ENCODE peak calls at places on chromosomes 12 and 14, in ten cellular contexts. R is suprapubic skin, U is K562, X is endothelial cell of umbilical vein, E is GM23338, T is HCT116, C is stomach, K is breast epithelium, B is spleen, O is SK-N-SH. H is an unnamed sample.

GRCh38 chr12:118357327-118358007 is 15.2 kb downstream of the TAOK3 start:
- DNase-seq in C (no peak), K (no peak), B (no peak), R (no peak), U (peak), O (peak), X (peak), T (peak), E (no peak), H (no peak)

GRCh38 chr14:24874514-24875202 is 175.3 kb downstream of the STXBP6 start:
- DNase-seq in X (no peak), R (no peak), E (no peak), O (no peak), C (no peak), K (no peak), T (no peak), B (no peak), U (no peak), H (no peak)

GRCh38 chr12:57909056-57909455 is 32.3 kb upstream of the ATP23 start:
- DNase-seq in X (no peak), K (no peak), C (no peak), T (no peak), R (no peak), B (no peak), O (no peak), U (no peak), E (no peak), H (no peak)

GRCh38 chr12:88142610-88142991 is 494 bp downstream of the TMTC3 start:
- DNase-seq in B (peak), U (no peak), O (no peak), X (no peak), K (peak), C (peak), T (no peak), R (peak), E (peak), H (no peak)

GRCh38 chr14:91005716-91006115 is 54.7 kb downstream of the RPS6KA5 start:
- DNase-seq in O (no peak), X (no peak), B (no peak), E (no peak), R (no peak), T (peak), K (no peak), U (no peak), C (no peak), H (no peak)

GRCh38 chr12:91774471-91774921 is 371.1 kb downstream of the BTG1 start:
- DNase-seq in R (no peak), K (no peak), X (no peak), E (no peak), O (no peak), B (no peak), U (no peak), T (no peak), C (no peak), H (no peak)

GRCh38 chr12:98698603-98699463 is 53.7 kb downstream of the APAF1 start:
- DNase-seq in X (peak), R (no peak), C (peak), B (no peak), T (peak), O (peak), U (peak), E (peak), K (no peak), H (peak)

GRCh38 chr12:89138048-89138852 is 214.1 kb downstream of the DUSP6 start:
- DNase-seq in X (no peak), O (no peak), R (no peak), B (no peak), E (no peak), K (no peak), T (no peak), C (no peak), U (no peak), H (no peak)

GRCh38 chr12:121490401-121491257 is 90.2 kb downstream of the KDM2B start:
- DNase-seq in K (no peak), T (no peak), B (no peak), U (no peak), C (no peak), O (no peak), R (no peak), X (no peak), E (peak), H (no peak)

GRCh38 chr14:62168564-62169155 is 406.4 kb downstream of the SNAPC1 start:
- DNase-seq in C (no peak), U (no peak), B (no peak), E (peak), R (no peak), O (no peak), T (no peak), X (no peak), K (no peak), H (no peak)

GRCh38 chr14:103121161-103121845 is 2.0 kb upstream of the TNFAIP2 start:
- DNase-seq in E (no peak), K (no peak), U (no peak), T (no peak), X (peak), O (no peak), R (no peak), C (no peak), B (peak), H (no peak)

GRCh38 chr14:69002069-69002468 is 23.0 kb upstream of the ACTN1 start:
- DNase-seq in R (no peak), C (peak), X (no peak), O (no peak), T (no peak), U (peak), B (no peak), E (peak), K (no peak), H (no peak)

GRCh38 chr14:91413547-91414474 is 3.8 kb downstream of the CCDC88C start:
- DNase-seq in E (peak), R (no peak), T (no peak), O (no peak), B (peak), X (no peak), C (peak), K (peak), U (no peak), H (no peak)

GRCh38 chr14:100476012-100476822 is 111.0 kb downstream of the BEGAIN start:
- DNase-seq in R (no peak), O (no peak), B (no peak), X (no peak), U (peak), C (peak), K (no peak), E (no peak), T (peak), H (no peak)

GRCh38 chr12:11650279-11650696 is 814 bp downstream of the ETV6 start:
- DNase-seq in O (peak), B (no peak), K (no peak), C (no peak), X (no peak), U (no peak), R (no peak), E (peak), T (no peak), H (no peak)

GRCh38 chr14:103514596-103515421 is 7.8 kb downstream of the CKB start:
- DNase-seq in X (no peak), K (peak), T (no peak), C (no peak), O (no peak), U (no peak), B (peak), R (no peak), E (no peak), H (no peak)

GRCh38 chr12:51522696-51523095 is 68.3 kb upstream of the SCN8A start:
- DNase-seq in K (no peak), O (peak), U (peak), R (no peak), B (no peak), X (no peak), E (no peak), T (no peak), C (no peak), H (no peak)

GRCh38 chr12:23472329-23472971 is 477.0 kb downstream of the SOX5 start:
- DNase-seq in B (no peak), X (no peak), E (peak), T (no peak), K (no peak), O (no peak), U (peak), C (no peak), R (no peak), H (no peak)

GRCh38 chr14:51789631-51790030 is 70.8 kb upstream of the GNG2 start:
- DNase-seq in C (no peak), K (no peak), E (no peak), O (no peak), U (no peak), T (peak), B (no peak), R (no peak), X (no peak), H (no peak)

GRCh38 chr14:69282448-69282847 is 22.5 kb downstream of the GALNT16 start:
- DNase-seq in O (no peak), U (no peak), C (no peak), T (no peak), R (peak), K (no peak), E (no peak), B (no peak), X (no peak), H (no peak)

GRCh38 chr12:80364056-80364455 is 80.0 kb upstream of the PTPRQ start:
- DNase-seq in B (no peak), X (no peak), C (no peak), O (no peak), U (no peak), T (no peak), R (no peak), K (no peak), E (no peak), H (no peak)

GRCh38 chr14:76780875-76781647 is 19.8 kb downstream of the VASH1 start:
- DNase-seq in O (peak), R (no peak), T (no peak), X (no peak), C (no peak), U (no peak), B (peak), K (no peak), E (no peak), H (no peak)

GRCh38 chr14:93987376-93987775 is 9.7 kb upstream of the CCDC197 start:
- DNase-seq in K (no peak), E (peak), O (no peak), B (no peak), T (no peak), R (no peak), X (no peak), U (no peak), C (no peak), H (no peak)

GRCh38 chr14:32203928-32204357 is 874 bp upstream of the RNU6-8 start:
- DNase-seq in T (no peak), O (peak), X (no peak), K (no peak), C (no peak), U (peak), E (peak), B (peak), R (no peak), H (no peak)

GRCh38 chr12:52815676-52816075 is 1.8 kb upstream of the KRT4 start:
- DNase-seq in O (no peak), R (no peak), C (no peak), K (no peak), X (no peak), B (no peak), T (no peak), E (no peak), U (no peak), H (no peak)

GRCh38 chr12:132651444-132652100 is 33.0 kb downstream of the P2RX2 start:
- DNase-seq in E (no peak), T (no peak), O (no peak), K (no peak), R (no peak), U (no peak), X (no peak), B (peak), C (no peak), H (no peak)

GRCh38 chr14:60183724-60184596 is 18.8 kb upstream of the DHRS7 start:
- DNase-seq in U (peak), B (no peak), K (no peak), R (no peak), E (peak), O (no peak), T (peak), X (peak), C (no peak), H (peak)

GRCh38 chr14:100334904-100335303 is 11.8 kb downstream of the SLC25A47 start:
- DNase-seq in R (peak), B (peak), K (no peak), O (no peak), T (no peak), U (no peak), X (no peak), E (no peak), C (no peak), H (no peak)

DNA sequence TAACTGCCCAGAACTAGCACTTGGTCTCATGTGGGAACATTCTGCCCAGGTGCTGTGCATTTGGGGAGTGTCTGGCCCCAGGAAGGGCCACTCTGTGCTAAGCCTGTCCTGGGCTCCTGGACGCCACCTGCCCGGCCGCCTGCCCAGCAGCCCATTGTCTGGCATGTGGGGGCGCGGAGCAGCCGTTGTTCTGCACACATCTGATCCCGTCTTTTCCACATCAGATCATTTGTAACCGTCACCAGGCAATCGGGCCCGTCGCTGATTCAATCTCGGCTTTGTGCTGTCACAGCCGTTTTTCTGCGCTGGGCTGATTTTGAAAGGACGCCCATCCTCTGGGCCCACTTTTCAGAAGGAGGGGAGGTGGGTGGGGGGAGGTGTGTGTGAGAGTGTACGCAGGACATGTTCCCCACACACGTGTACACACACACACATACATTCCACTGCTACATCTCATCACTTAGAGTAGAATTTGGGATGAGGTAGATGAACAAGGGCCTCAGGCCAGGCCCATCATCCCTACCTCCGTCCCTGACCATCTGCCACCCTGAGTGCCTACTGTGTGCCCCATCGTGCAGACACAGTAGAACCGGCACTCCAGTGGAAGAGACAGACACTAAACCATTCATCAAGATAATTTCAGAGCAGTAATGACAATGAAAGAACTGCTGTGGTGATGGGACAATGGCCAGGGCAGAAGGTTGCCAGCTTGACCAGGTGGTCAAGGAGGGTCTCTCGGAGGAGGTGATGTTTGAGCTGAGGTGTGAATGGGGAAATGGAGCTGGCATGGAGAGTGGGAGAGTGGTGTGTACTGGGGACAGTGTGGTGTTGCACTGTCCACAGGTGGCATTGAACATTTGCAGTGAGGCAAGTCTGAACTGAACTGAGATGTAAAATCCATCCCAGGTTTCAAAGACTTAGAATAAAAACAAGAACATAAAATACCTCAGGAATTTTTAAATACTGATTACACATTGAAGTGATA is 19.0 kb downstream of the FAM222A start:
- DNase-seq in T (no peak), O (peak), X (no peak), U (no peak), C (peak), K (peak), E (no peak), R (no peak), B (peak), H (no peak)
- TF ChIP-seq POLR2AphosphoS5 in T (no peak), O (no peak), X (no peak), U (no peak), C (no peak), K (no peak), E (no peak), R (no peak), B (no peak), H (no peak)

DNA sequence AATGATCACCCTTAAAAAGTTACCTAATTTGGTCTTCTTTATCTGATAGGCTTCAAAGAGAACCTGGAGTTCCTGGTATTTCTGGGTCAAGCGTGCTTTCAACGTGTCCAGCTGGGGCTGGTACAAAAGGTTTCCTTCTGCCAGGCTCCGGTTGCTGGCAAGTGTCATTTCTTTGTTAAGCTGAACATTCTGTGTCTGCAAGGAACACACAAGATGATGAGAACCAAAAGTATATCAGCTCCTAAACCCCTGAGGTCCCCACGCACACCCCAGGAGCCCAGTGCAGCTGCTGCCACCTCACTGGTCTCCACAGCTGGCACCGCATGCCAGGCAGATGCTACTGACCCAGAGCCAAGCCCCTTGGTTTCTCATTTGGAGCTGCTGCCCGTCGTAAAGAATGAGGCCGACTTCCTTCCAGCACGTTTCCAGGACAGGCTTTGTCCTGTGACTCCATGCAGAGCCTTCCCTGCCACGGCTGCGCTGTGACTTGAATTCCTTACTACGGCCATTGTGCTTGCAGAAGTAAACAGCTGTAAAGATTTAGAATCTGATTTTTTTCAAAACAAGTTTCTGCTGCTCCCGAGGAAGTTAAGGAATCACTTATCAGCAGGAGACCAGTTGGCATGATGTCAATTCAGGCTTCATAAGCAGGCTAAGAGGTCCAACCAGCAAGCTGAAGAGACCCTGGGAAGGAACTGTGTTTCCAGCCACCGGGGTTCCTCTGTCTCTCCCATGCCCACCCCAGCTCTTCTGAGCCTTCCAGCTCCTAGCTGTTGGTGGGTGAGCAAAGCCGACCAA is 24.9 kb downstream of the VPS37B start:
- DNase-seq in K (peak), X (peak), R (peak), O (peak), T (no peak), C (peak), B (peak), U (no peak), E (no peak), H (peak)
- H3K27ac ChIP-seq in K (peak), X (peak), R (peak), O (peak), T (no peak), C (peak), B (peak), U (no peak), E (no peak), H (peak)

GRCh38 chr14:52950410-52950897 is 396 bp downstream of the FERMT2 start:
- DNase-seq in T (no peak), K (peak), C (peak), R (peak), U (no peak), X (peak), E (peak), B (peak), O (peak), H (no peak)

GRCh38 chr14:52949249-52949648 is 1.6 kb downstream of the FERMT2 start:
- DNase-seq in R (no peak), E (no peak), U (no peak), C (no peak), X (peak), K (no peak), O (peak), T (no peak), B (no peak), H (no peak)

GRCh38 chr14:52949711-52950409 is 990 bp downstream of the FERMT2 start:
- DNase-seq in E (no peak), O (peak), R (no peak), X (peak), B (no peak), C (no peak), U (no peak), T (no peak), K (no peak), H (no peak)

GRCh38 chr14:52951730-52952481 is 1.1 kb upstream of the FERMT2 start:
- DNase-seq in K (peak), B (no peak), X (peak), T (peak), E (peak), U (peak), R (no peak), O (peak), C (peak), H (no peak)

DNA sequence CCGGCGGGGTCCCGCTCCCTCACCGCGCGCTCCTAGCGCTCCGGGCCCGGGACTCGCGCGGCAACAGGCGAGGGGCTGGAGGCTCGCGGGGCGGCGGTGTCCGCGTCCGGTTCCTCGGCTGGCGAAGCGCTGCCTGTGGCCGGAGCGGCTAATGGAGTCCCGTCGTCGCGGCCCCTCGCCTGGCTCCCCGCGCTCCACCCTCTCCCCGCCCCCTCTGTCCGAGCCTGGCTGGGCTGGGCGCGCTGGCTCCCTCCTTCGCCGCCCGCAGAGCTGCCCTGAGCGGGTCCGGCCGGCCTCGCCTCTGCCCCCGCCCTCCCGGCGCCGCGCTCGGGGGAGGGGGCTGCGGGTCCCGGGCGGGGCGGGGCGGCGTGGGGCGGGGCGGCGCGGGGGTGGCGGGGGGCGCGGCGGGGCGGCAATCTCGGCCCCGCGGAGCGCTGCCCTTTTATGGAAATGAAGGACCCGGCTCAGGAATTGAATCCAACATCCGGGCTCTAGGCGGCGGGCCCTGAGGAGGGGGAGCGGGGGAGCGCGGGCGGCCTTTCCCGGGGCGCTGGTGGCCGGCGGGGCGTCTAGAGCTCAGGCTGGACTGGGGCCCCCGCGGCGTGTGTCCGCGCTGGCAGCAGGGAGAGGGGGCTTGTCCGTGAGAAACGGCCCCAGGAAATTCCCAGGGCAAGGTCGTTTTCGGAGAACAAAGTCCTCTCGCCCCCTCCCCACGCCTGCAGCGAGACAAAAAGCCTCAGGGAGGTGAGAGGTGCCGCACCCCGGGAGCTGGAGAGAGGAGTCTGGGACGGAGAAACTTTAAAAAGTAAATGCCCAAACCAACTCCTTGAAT is at the start of gene FERMT2:
- DNase-seq in B (peak), E (peak), U (peak), C (peak), R (peak), K (peak), T (peak), X (peak), O (peak), H (no peak)
- TF ChIP-seq POLR2AphosphoS5 in B (peak), E (peak), U (no peak), C (peak), R (no peak), K (peak), T (peak), X (peak), O (peak), H (peak)

DNA sequence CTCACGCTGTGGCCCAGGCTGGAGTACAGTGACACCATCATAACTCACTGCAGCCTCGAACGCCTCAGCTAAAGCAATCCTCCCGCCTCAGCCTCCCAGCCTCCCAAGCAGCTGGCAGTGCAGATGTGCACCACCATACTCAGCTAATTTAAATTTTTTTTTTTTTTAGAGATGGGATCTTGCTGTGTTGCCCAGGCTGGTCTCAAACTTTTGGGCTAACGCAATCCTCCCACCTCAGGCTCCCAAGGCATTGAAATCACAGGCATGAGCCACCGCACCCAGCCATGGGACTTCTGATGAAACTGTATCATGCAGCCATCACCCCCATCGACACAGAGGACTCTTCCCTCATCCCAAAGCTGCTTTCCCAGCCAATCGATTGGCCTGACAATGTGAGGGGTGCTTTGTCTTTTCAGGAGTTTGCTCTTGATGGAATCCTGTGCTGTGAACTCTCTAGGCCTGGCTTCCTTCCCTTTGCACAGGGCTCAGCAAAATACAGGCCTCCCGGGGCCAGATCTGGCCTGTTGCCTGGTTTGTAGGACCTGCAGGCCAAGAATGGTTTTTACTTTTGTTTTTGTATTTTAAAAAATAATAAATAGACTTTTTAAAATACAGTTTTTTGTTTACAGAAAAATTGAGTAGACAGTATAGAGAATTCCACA is 59.6 kb upstream of the NCOR2 start:
- DNase-seq in O (no peak), C (peak), U (no peak), E (no peak), T (no peak), R (no peak), K (no peak), B (no peak), X (peak), H (no peak)
- H3K27ac ChIP-seq in O (no peak), C (peak), U (no peak), E (no peak), T (no peak), R (peak), K (peak), B (peak), X (peak), H (no peak)